ENCODE peak calls at places on chromosomes 11 and 22, in ten cellular contexts. R, H, W, I, Q, U, O, L, F and B are unnamed samples.

GRCh38 chr22:46337870-46338269 is 2.4 kb downstream of the TRMU start:
- DNase-seq in R (no peak), H (no peak), W (no peak), I (no peak), Q (no peak), U (no peak), O (no peak), L (peak), F (no peak), B (no peak)

GRCh38 chr11:78219493-78220217 is 30.9 kb downstream of the USP35 start:
- DNase-seq in R (no peak), H (peak), W (no peak), I (no peak), Q (no peak), U (no peak), O (no peak), L (no peak), F (no peak), B (no peak)

GRCh38 chr11:81036168-81036870 is 1595.5 kb upstream of the TENM4 start:
- DNase-seq in R (no peak), H (no peak), W (no peak), I (no peak), Q (no peak), U (no peak), O (no peak), L (no peak), F (no peak), B (no peak)

GRCh38 chr11:9003573-9004309 is at the start of gene NRIP3:
- DNase-seq in R (peak), H (peak), W (peak), I (peak), Q (peak), U (peak), O (no peak), L (peak), F (peak), B (peak)

GRCh38 chr11:88384004-88384677 is 46.6 kb upstream of the CTSC start:
- DNase-seq in R (no peak), H (no peak), W (peak), I (peak), Q (peak), U (no peak), O (no peak), L (no peak), F (no peak), B (no peak)

GRCh38 chr22:36081023-36081431 is 52.4 kb upstream of the RBFOX2 start:
- DNase-seq in R (no peak), H (no peak), W (no peak), I (peak), Q (no peak), U (no peak), O (peak), L (peak), F (no peak), B (no peak)

GRCh38 chr11:110432713-110433392 is 3.1 kb downstream of the FDX1 start:
- DNase-seq in R (no peak), H (no peak), W (no peak), I (peak), Q (no peak), U (no peak), O (no peak), L (no peak), F (no peak), B (no peak)

GRCh38 chr11:109864161-109864661 is 229.0 kb upstream of the ZC3H12C start:
- DNase-seq in R (no peak), H (no peak), W (no peak), I (no peak), Q (no peak), U (no peak), O (no peak), L (no peak), F (no peak), B (no peak)

GRCh38 chr11:22208151-22208858 is 15.4 kb downstream of the ANO5 start:
- DNase-seq in R (no peak), H (no peak), W (no peak), I (no peak), Q (no peak), U (no peak), O (no peak), L (no peak), F (no peak), B (no peak)

GRCh38 chr22:47092896-47093311 is 330.5 kb downstream of the TBC1D22A start:
- DNase-seq in R (no peak), H (no peak), W (no peak), I (peak), Q (no peak), U (no peak), O (peak), L (no peak), F (no peak), B (no peak)

GRCh38 chr22:21873619-21874018 is 6.2 kb upstream of the MAPK1 start:
- DNase-seq in R (no peak), H (no peak), W (no peak), I (no peak), Q (no peak), U (no peak), O (no peak), L (no peak), F (no peak), B (no peak)

GRCh38 chr22:36928181-36928580 is 14.8 kb downstream of the CSF2RB start:
- DNase-seq in R (no peak), H (peak), W (no peak), I (no peak), Q (no peak), U (no peak), O (no peak), L (no peak), F (no peak), B (no peak)

GRCh38 chr11:2261436-2262230 is 8.8 kb downstream of the ASCL2 start:
- DNase-seq in R (no peak), H (peak), W (no peak), I (no peak), Q (no peak), U (peak), O (no peak), L (peak), F (no peak), B (no peak)

GRCh38 chr11:65833297-65834030 is at the start of gene SNX32:
- DNase-seq in R (peak), H (peak), W (no peak), I (peak), Q (no peak), U (peak), O (peak), L (peak), F (peak), B (peak)

GRCh38 chr11:10407055-10407454 is 48.0 kb upstream of the AMPD3 start:
- DNase-seq in R (no peak), H (no peak), W (peak), I (no peak), Q (no peak), U (no peak), O (peak), L (no peak), F (no peak), B (no peak)

GRCh38 chr11:34616086-34616485 is 4.8 kb upstream of the EHF start:
- DNase-seq in R (no peak), H (no peak), W (no peak), I (no peak), Q (no peak), U (no peak), O (no peak), L (no peak), F (no peak), B (no peak)

GRCh38 chr11:111736191-111736590 is 30.0 kb downstream of the PPP2R1B start:
- DNase-seq in R (no peak), H (no peak), W (no peak), I (no peak), Q (peak), U (no peak), O (peak), L (no peak), F (peak), B (no peak)

GRCh38 chr11:72189448-72190250 is 2.3 kb upstream of the FOLR1 start:
- DNase-seq in R (no peak), H (peak), W (no peak), I (no peak), Q (peak), U (peak), O (peak), L (no peak), F (no peak), B (no peak)

GRCh38 chr11:30683176-30683575 is 97.0 kb upstream of the MPPED2 start:
- DNase-seq in R (no peak), H (no peak), W (no peak), I (no peak), Q (no peak), U (no peak), O (no peak), L (no peak), F (no peak), B (no peak)

GRCh38 chr11:58742140-58742539 is 10.4 kb upstream of the GLYAT start:
- DNase-seq in R (no peak), H (no peak), W (no peak), I (no peak), Q (no peak), U (no peak), O (no peak), L (no peak), F (no peak), B (no peak)

GRCh38 chr11:69539416-69540117 is 58.1 kb downstream of the LINC01488 start:
- DNase-seq in R (no peak), H (no peak), W (no peak), I (no peak), Q (no peak), U (peak), O (no peak), L (peak), F (peak), B (no peak)

GRCh38 chr11:99631618-99632017 is 610.9 kb downstream of the CNTN5 start:
- DNase-seq in R (no peak), H (no peak), W (no peak), I (no peak), Q (no peak), U (no peak), O (no peak), L (no peak), F (no peak), B (no peak)

GRCh38 chr22:29947410-29948387 is 64.7 kb downstream of the MTMR3 start:
- DNase-seq in R (no peak), H (no peak), W (no peak), I (peak), Q (no peak), U (no peak), O (peak), L (no peak), F (no peak), B (no peak)

GRCh38 chr11:134488913-134489312 is 76.9 kb upstream of the B3GAT1 start:
- DNase-seq in R (no peak), H (peak), W (no peak), I (no peak), Q (no peak), U (peak), O (no peak), L (no peak), F (no peak), B (no peak)

GRCh38 chr11:133531971-133532651 is at the start of gene OPCML:
- DNase-seq in R (no peak), H (peak), W (no peak), I (no peak), Q (no peak), U (no peak), O (no peak), L (no peak), F (no peak), B (no peak)

GRCh38 chr11:8256271-8257002 is 7.2 kb downstream of the LMO1 start:
- DNase-seq in R (no peak), H (no peak), W (no peak), I (no peak), Q (no peak), U (peak), O (no peak), L (no peak), F (no peak), B (peak)

GRCh38 chr22:29345932-29346331 is 30.4 kb upstream of the RASL10A start:
- DNase-seq in R (no peak), H (no peak), W (no peak), I (peak), Q (no peak), U (no peak), O (no peak), L (peak), F (no peak), B (peak)

GRCh38 chr22:22728382-22728781 is 84.0 kb downstream of the GGTLC2 start:
- DNase-seq in R (no peak), H (no peak), W (no peak), I (no peak), Q (no peak), U (no peak), O (no peak), L (no peak), F (no peak), B (no peak)

GRCh38 chr22:29689872-29690213 is 30.0 kb upstream of the CABP7 start:
- DNase-seq in R (no peak), H (peak), W (no peak), I (peak), Q (peak), U (peak), O (no peak), L (peak), F (peak), B (no peak)

GRCh38 chr22:45096256-45096907 is 67.3 kb upstream of the NUP50 start:
- DNase-seq in R (no peak), H (peak), W (peak), I (peak), Q (peak), U (no peak), O (no peak), L (peak), F (no peak), B (peak)